ENCODE peak calls at places on chromosomes 7 and 10, in five cellular contexts. E is GM12865; O is brain microvascular endothelial cell; P is body of pancreas; X is CD8-positive, alpha-beta T cell. Z is an unnamed sample.

GRCh38 chr7:23184709-23185354 is 3.0 kb downstream of the NUP42 start:
- DNase-seq in E (peak), O (peak), P (peak), X (no peak), Z (peak)

GRCh38 chr7:135536160-135536559 is 21.6 kb upstream of the NUP205 start:
- DNase-seq in E (no peak), O (peak), P (no peak), X (no peak), Z (no peak)

GRCh38 chr7:17991866-17992648 is 35.6 kb downstream of the PRPS1L1 start:
- DNase-seq in E (peak), O (no peak), P (peak), X (no peak), Z (no peak)

GRCh38 chr10:101906586-101907183 is 63.1 kb upstream of the KCNIP2 start:
- DNase-seq in E (no peak), O (no peak), P (no peak), X (no peak), Z (no peak)

GRCh38 chr7:75637854-75638606 is 100.7 kb downstream of the HIP1 start:
- DNase-seq in E (no peak), O (no peak), P (no peak), X (no peak), Z (no peak)

GRCh38 chr10:43362191-43362839 is 9.1 kb upstream of the FXYD4 start:
- DNase-seq in E (peak), O (peak), P (peak), X (peak), Z (peak)

GRCh38 chr7:98211221-98211675 is at the start of gene BHLHA15:
- DNase-seq in E (peak), O (no peak), P (peak), X (no peak), Z (no peak)

GRCh38 chr10:103967433-103968142 is 648 bp downstream of the SLK start:
- DNase-seq in E (peak), O (no peak), P (peak), X (peak), Z (no peak)

GRCh38 chr7:46600340-46600739 is 679.3 kb upstream of the IGFBP3 start:
- DNase-seq in E (no peak), O (no peak), P (peak), X (no peak), Z (peak)

GRCh38 chr10:66215005-66215404 is 710.8 kb upstream of the LRRTM3 start:
- DNase-seq in E (peak), O (no peak), P (no peak), X (no peak), Z (no peak)

GRCh38 chr10:72542396-72542815 is 83.5 kb downstream of the MICU1 start:
- DNase-seq in E (no peak), O (no peak), P (no peak), X (no peak), Z (no peak)

GRCh38 chr7:116969371-116969902 is 16.1 kb downstream of the ST7 start:
- DNase-seq in E (no peak), O (no peak), P (no peak), X (no peak), Z (no peak)

GRCh38 chr7:74499835-74500388 is 46.2 kb downstream of the GTF2IRD1 start:
- DNase-seq in E (no peak), O (no peak), P (no peak), X (no peak), Z (no peak)

GRCh38 chr10:91495402-91495801 is 85.3 kb downstream of the HECTD2 start:
- DNase-seq in E (no peak), O (no peak), P (no peak), X (no peak), Z (no peak)

GRCh38 chr7:121003986-121004685 is 15.6 kb downstream of the CPED1 start:
- DNase-seq in E (no peak), O (no peak), P (peak), X (no peak), Z (no peak)

GRCh38 chr10:13634207-13634606 is 47.4 kb downstream of the PRPF18 start:
- DNase-seq in E (no peak), O (no peak), P (no peak), X (no peak), Z (no peak)

GRCh38 chr10:101244321-101245050 is 15.2 kb upstream of the LBX1 start:
- DNase-seq in E (no peak), O (no peak), P (no peak), X (no peak), Z (peak)

GRCh38 chr7:33733865-33734650 is 171.3 kb upstream of the BMPER start:
- DNase-seq in E (no peak), O (no peak), P (peak), X (no peak), Z (no peak)

GRCh38 chr10:30562787-30563186 is 66.8 kb downstream of the LYZL2 start:
- DNase-seq in E (peak), O (no peak), P (no peak), X (no peak), Z (no peak)

GRCh38 chr10:24900888-24901685 is 51.3 kb downstream of the PRTFDC1 start:
- DNase-seq in E (peak), O (no peak), P (no peak), X (no peak), Z (no peak)

GRCh38 chr7:4479367-4480039 is 202.6 kb upstream of the FOXK1 start:
- DNase-seq in E (peak), O (peak), P (peak), X (no peak), Z (peak)

GRCh38 chr7:30548762-30549344 is 44.2 kb upstream of the GGCT start:
- DNase-seq in E (peak), O (peak), P (peak), X (peak), Z (peak)

GRCh38 chr7:156979711-156980110 is 30.2 kb downstream of the NOM1 start:
- DNase-seq in E (no peak), O (no peak), P (no peak), X (no peak), Z (no peak)

GRCh38 chr7:35379481-35379880 is 125.6 kb upstream of the TBX20 start:
- DNase-seq in E (no peak), O (no peak), P (no peak), X (no peak), Z (no peak)

GRCh38 chr7:88254721-88255120 is 34.9 kb upstream of the SRI start:
- DNase-seq in E (no peak), O (no peak), P (no peak), X (no peak), Z (no peak)

GRCh38 chr7:143003393-143004051 is 23.4 kb downstream of the OR9A2 start:
- DNase-seq in E (peak), O (no peak), P (peak), X (peak), Z (no peak)

GRCh38 chr7:96663457-96663856 is 46.2 kb downstream of the SEM1 start:
- DNase-seq in E (peak), O (no peak), P (no peak), X (no peak), Z (no peak)

GRCh38 chr7:115043605-115044004 is 121.7 kb downstream of the MDFIC start:
- DNase-seq in E (no peak), O (no peak), P (no peak), X (no peak), Z (no peak)

GRCh38 chr7:25907214-25907613 is 244.8 kb upstream of the NFE2L3 start:
- DNase-seq in E (no peak), O (no peak), P (no peak), X (no peak), Z (no peak)

GRCh38 chr10:21528452-21529235 is 3.2 kb upstream of the SKIDA1 start:
- DNase-seq in E (no peak), O (no peak), P (no peak), X (no peak), Z (no peak)

GRCh38 chr7:154913645-154914579 is 89.0 kb downstream of the PAXIP1 start:
- DNase-seq in E (peak), O (peak), P (peak), X (peak), Z (peak)

GRCh38 chr7:111711426-111712065 is 149.3 kb upstream of the IMMP2L start:
- DNase-seq in E (no peak), O (no peak), P (no peak), X (no peak), Z (no peak)

GRCh38 chr7:156656598-156656997 is 16.0 kb downstream of the RNF32 start:
- DNase-seq in E (peak), O (no peak), P (no peak), X (no peak), Z (no peak)

GRCh38 chr7:33590902-33591301 is 314.4 kb upstream of the BMPER start:
- DNase-seq in E (no peak), O (peak), P (no peak), X (no peak), Z (no peak)

GRCh38 chr7:152883858-152884257 is 124.3 kb downstream of the ACTR3B start:
- DNase-seq in E (no peak), O (no peak), P (no peak), X (no peak), Z (no peak)

GRCh38 chr7:148698397-148699023 is at the start of gene CUL1:
- DNase-seq in E (peak), O (no peak), P (peak), X (peak), Z (no peak)

GRCh38 chr7:78159537-78159936 is 361.0 kb downstream of the PHTF2 start:
- DNase-seq in E (no peak), O (no peak), P (no peak), X (no peak), Z (no peak)
- H3K4me3 ChIP-seq in E (no peak), O (no peak), P (no peak), X (no peak), Z (no peak)

GRCh38 chr7:93178213-93178612 is 30.0 kb upstream of the SAMD9L start:
- DNase-seq in E (no peak), O (no peak), P (no peak), X (no peak), Z (no peak)
- TF ChIP-seq CTCF in E (no peak), O (no peak), P (peak), X (no peak), Z (no peak)

DNA sequence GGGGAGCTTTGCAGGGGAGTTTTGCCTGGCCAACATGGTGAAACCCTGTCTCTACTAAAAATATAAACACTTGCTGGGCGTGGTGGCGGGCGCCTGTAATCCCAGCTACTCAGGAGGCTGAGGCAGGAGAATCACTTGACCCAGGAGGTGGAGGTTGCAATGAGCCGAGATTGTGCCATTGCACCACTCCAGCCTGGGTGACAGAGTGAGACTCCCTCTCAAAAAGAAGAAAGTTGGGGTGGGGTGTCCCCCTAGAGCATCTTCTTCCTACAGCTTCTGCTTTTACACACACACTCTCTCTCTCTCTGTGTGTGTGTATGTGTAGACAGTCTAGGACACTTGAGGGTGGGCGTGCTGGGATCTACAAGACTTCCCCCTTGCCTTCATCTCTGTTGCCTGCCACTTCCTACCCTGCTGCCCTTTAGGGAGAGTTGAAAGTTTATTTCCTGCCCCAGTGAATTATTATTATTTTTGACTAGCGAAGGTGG is 21.7 kb downstream of the PLAU start:
- DNase-seq in E (no peak), O (no peak), P (no peak), X (no peak), Z (no peak)
- H3K4me3 ChIP-seq in E (no peak), O (no peak), P (no peak), X (no peak), Z (no peak)

DNA sequence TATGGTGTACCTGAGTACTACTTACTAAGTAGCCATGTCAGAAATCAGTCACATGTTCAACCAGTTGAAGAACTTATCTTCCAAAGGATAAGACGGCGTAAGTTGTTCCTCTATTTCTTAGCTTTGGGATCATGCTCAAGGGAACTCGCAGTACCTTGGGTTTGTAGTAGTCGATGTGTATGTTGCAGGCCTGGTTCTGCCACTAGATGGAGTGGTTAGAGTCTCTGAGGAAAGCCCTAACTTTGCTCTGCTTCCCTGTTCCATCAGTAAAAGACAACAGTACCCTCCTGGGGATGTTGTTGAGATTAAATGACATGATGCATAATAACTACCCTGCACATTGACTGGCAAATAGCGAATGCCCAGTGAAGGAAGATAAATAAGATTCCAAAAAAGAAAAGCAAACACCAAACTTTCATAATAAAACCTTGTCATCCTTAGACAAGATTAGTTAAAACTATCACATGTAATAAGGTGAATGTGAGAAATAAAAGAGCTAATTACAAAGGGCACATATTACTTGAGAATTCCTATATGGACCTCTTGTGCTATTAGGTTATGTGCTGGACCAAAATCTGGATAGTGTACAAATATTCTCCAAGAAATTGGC is 165.9 kb downstream of the ABCA13 start:
- DNase-seq in E (peak), O (peak), P (peak), X (no peak), Z (peak)
- TF ChIP-seq CTCF in E (peak), O (peak), P (peak), X (no peak), Z (peak)

DNA sequence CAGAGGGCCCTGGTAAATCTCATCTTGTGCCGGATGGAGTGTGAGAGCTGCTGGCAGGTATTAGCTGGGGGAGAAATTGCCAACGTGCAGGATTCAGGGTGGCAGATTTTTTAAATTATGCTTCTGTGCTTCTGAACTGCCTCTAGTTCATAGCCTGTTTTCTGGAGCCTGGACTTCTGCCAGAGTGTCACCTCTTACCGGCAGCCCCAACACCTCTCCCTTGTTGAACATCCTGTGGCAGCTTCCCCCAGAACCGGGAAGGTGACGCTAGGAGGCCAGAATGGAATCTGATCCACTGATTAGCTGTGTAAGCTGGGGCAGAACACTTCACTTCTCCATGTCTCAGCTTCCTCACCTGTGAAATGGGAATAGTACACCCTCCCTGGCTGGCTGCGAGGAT is 5.1 kb downstream of the VWA2 start:
- DNase-seq in E (no peak), O (no peak), P (peak), X (no peak), Z (no peak)
- H3K4me3 ChIP-seq in E (no peak), O (no peak), P (no peak), X (no peak), Z (no peak)

GRCh38 chr10:3464760-3465405 is 292.3 kb upstream of the PITRM1 start:
- DNase-seq in E (no peak), O (no peak), P (no peak), X (no peak), Z (no peak)

GRCh38 chr10:3469639-3470020 is 297.0 kb upstream of the PITRM1 start:
- DNase-seq in E (no peak), O (no peak), P (no peak), X (no peak), Z (no peak)

GRCh38 chr10:3468919-3469638 is 296.5 kb upstream of the PITRM1 start:
- DNase-seq in E (peak), O (peak), P (no peak), X (no peak), Z (peak)

GRCh38 chr10:3465406-3465891 is 292.9 kb upstream of the PITRM1 start:
- DNase-seq in E (no peak), O (no peak), P (no peak), X (no peak), Z (no peak)

GRCh38 chr10:3467052-3467906 is 294.7 kb upstream of the PITRM1 start:
- DNase-seq in E (no peak), O (peak), P (peak), X (no peak), Z (peak)
- TF ChIP-seq CTCF in E (no peak), O (peak), P (peak), X (no peak), Z (peak)

DNA sequence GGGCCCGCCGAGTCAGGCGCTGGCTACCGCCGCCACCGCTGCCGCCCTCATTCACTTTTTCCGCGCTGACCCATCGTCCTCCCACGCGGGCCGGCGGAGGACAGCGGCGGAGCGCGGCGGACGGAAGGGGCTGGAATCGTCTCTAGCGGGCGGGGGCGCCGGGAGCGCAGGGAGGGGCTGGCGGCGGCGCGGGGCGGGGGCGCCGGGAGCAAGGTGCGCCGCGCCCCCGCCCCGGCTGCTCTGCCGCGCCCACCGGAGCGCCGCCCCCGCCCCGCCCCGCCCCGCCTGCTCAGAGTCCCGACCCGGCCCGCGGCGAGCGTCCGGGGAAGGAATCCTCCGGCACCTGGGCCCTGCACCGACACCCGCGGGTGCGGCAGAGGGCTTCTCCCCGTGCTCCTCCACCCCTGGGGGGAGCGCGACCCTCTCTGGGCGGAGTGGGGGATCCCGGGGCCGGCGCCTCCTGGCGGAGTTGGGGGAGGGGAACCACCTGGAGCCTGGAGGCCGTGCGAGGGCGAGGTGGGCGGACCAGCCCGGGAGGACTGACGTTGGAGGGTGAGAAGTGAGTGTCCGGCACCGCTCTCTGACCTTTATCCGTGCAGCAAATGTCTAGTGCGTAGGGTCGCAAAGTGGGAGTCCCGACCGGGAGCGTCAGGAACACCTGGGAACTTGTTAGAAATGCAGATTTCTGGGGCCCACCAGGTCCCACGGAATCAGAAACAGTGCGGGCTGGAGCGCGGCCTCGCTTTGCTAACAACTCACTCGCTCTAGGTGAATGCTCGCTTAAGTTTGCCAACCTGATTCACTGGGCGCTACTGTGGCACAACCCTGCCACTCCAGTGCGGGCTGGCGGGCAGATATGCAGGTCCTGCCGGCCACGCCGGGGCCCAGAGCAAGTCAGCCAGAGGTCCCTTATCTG is at the start of gene COBL:
- DNase-seq in E (no peak), O (no peak), P (peak), X (no peak), Z (no peak)
- H3K4me3 ChIP-seq in E (no peak), O (peak), P (peak), X (no peak), Z (no peak)

DNA sequence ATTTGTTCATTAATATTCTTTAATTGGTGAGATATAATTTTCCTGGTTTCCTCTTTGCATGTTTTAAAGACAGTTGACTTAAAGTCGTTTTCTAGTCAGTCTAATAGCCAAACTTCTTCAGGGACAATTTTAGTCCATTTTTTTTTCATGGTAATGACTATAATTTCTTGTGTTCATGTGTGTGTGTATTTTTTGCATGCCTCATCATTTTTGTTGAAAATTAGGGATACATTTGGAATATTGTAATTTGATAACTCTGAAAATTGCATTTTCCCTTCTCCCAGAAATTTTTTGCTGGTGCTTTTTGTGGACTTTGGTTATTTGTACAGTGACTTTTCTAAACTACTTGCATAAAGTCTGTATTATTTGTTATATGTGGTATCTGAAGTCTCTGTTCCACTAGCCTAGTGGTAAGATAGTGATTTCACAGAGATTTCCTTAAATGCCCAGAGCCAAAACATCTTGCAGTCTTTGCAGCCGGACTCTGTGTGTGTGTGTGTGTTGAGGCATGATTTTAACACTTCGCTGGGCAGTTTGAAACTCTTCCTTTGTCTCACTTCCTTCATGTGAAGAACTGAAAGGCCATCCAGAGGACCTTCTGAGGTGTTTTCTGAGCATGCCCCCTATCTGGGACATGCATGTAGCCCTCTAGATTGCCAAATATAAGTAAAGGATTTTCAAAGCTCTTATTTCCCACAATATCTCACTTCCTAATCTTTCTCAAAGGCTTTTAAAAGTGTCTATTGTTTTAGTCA is 40.9 kb upstream of the ZNF365 start:
- DNase-seq in E (peak), O (no peak), P (no peak), X (no peak), Z (no peak)
- TF ChIP-seq CTCF in E (no peak), O (no peak), P (no peak), X (no peak), Z (no peak)